ENCODE peak calls at places on chromosomes 12 and 14, in eight cellular contexts. One of them, this sample, is unnamed.

GRCh38 chr12:49622501-49623141 is 740 bp upstream of the PRPF40B start:
- DNase-seq in neural progenitor cell: peak; percentile 58
- DNase-seq in GM23338: peak; percentile 64
- DNase-seq in psoas muscle: no peak
- DNase-seq in prostate gland: no peak
- DNase-seq in thyroid gland: peak; percentile 46
- DNase-seq in kidney: peak; percentile 64
- DNase-seq in astrocyte: no peak
- DNase-seq in this sample: peak; percentile 35

GRCh38 chr12:82694970-82695369 is 8.3 kb downstream of the TMTC2 start:
- DNase-seq in thyroid gland: no peak
- DNase-seq in kidney: no peak
- DNase-seq in prostate gland: no peak
- DNase-seq in psoas muscle: no peak
- DNase-seq in GM23338: no peak
- DNase-seq in astrocyte: peak; percentile 35
- DNase-seq in neural progenitor cell: no peak
- DNase-seq in this sample: no peak

GRCh38 chr12:122862872-122863701 is 27.8 kb downstream of the HIP1R start:
- DNase-seq in kidney: peak; percentile 87
- DNase-seq in thyroid gland: peak; percentile 97
- DNase-seq in prostate gland: peak; percentile 90
- DNase-seq in GM23338: no peak
- DNase-seq in psoas muscle: peak; percentile 59
- DNase-seq in neural progenitor cell: no peak
- DNase-seq in astrocyte: no peak
- DNase-seq in this sample: no peak

GRCh38 chr12:43370299-43370698 is 181.7 kb downstream of the ADAMTS20 start:
- DNase-seq in kidney: no peak
- DNase-seq in astrocyte: peak; percentile 59
- DNase-seq in thyroid gland: no peak
- DNase-seq in prostate gland: no peak
- DNase-seq in GM23338: no peak
- DNase-seq in neural progenitor cell: no peak
- DNase-seq in psoas muscle: no peak
- DNase-seq in this sample: no peak

GRCh38 chr14:72045885-72046284 is 113.7 kb downstream of the RGS6 start:
- DNase-seq in kidney: no peak
- DNase-seq in thyroid gland: no peak
- DNase-seq in prostate gland: no peak
- DNase-seq in neural progenitor cell: no peak
- DNase-seq in astrocyte: no peak
- DNase-seq in psoas muscle: no peak
- DNase-seq in GM23338: no peak
- DNase-seq in this sample: no peak

GRCh38 chr12:117100251-117100650 is 1.0 kb upstream of the TESC start:
- DNase-seq in psoas muscle: no peak
- DNase-seq in thyroid gland: peak; percentile 31
- DNase-seq in prostate gland: no peak
- DNase-seq in neural progenitor cell: peak; percentile 52
- DNase-seq in GM23338: peak; percentile 69
- DNase-seq in kidney: peak; percentile 52
- DNase-seq in astrocyte: no peak
- DNase-seq in this sample: no peak

GRCh38 chr14:58738189-58738836 is 100.6 kb downstream of the DACT1 start:
- DNase-seq in prostate gland: no peak
- DNase-seq in neural progenitor cell: no peak
- DNase-seq in GM23338: no peak
- DNase-seq in astrocyte: peak; percentile 94
- DNase-seq in kidney: no peak
- DNase-seq in thyroid gland: no peak
- DNase-seq in psoas muscle: no peak
- DNase-seq in this sample: no peak

GRCh38 chr12:91189526-91189925 is 6.9 kb upstream of the DCN start:
- DNase-seq in neural progenitor cell: no peak
- DNase-seq in thyroid gland: no peak
- DNase-seq in psoas muscle: no peak
- DNase-seq in prostate gland: no peak
- DNase-seq in kidney: no peak
- DNase-seq in GM23338: no peak
- DNase-seq in astrocyte: peak; percentile 83
- DNase-seq in this sample: no peak

GRCh38 chr12:28088566-28089277 is 101.5 kb upstream of the CCDC91 start:
- DNase-seq in prostate gland: no peak
- DNase-seq in thyroid gland: no peak
- DNase-seq in astrocyte: no peak
- DNase-seq in kidney: no peak
- DNase-seq in psoas muscle: no peak
- DNase-seq in neural progenitor cell: no peak
- DNase-seq in GM23338: no peak
- DNase-seq in this sample: no peak

GRCh38 chr14:51285102-51285501 is 45.1 kb downstream of the TMX1 start:
- DNase-seq in astrocyte: no peak
- DNase-seq in GM23338: no peak
- DNase-seq in neural progenitor cell: no peak
- DNase-seq in psoas muscle: no peak
- DNase-seq in kidney: no peak
- DNase-seq in prostate gland: no peak
- DNase-seq in thyroid gland: no peak
- DNase-seq in this sample: no peak

GRCh38 chr14:31228533-31228932 is 20.9 kb upstream of the HECTD1 start:
- DNase-seq in prostate gland: no peak
- DNase-seq in astrocyte: no peak
- DNase-seq in psoas muscle: no peak
- DNase-seq in thyroid gland: no peak
- DNase-seq in GM23338: no peak
- DNase-seq in neural progenitor cell: no peak
- DNase-seq in kidney: no peak
- DNase-seq in this sample: no peak

GRCh38 chr14:57871487-57872080 is 5.7 kb upstream of the SLC35F4 start:
- DNase-seq in psoas muscle: no peak
- DNase-seq in prostate gland: no peak
- DNase-seq in thyroid gland: peak; percentile 58
- DNase-seq in astrocyte: peak; percentile 52
- DNase-seq in GM23338: peak; percentile 77
- DNase-seq in neural progenitor cell: peak; percentile 75
- DNase-seq in kidney: no peak
- DNase-seq in this sample: no peak

GRCh38 chr14:33992274-33993050 is 41.6 kb upstream of the EGLN3 start:
- DNase-seq in prostate gland: no peak
- DNase-seq in neural progenitor cell: no peak
- DNase-seq in astrocyte: peak; percentile 79
- DNase-seq in GM23338: no peak
- DNase-seq in thyroid gland: no peak
- DNase-seq in kidney: no peak
- DNase-seq in psoas muscle: no peak
- DNase-seq in this sample: no peak

GRCh38 chr12:108570743-108571603 is 8.6 kb downstream of the ISCU start:
- DNase-seq in GM23338: peak; percentile 57
- DNase-seq in prostate gland: no peak
- DNase-seq in kidney: no peak
- DNase-seq in psoas muscle: no peak
- DNase-seq in neural progenitor cell: peak; percentile 61
- DNase-seq in astrocyte: no peak
- DNase-seq in thyroid gland: no peak
- DNase-seq in this sample: peak; percentile 7

GRCh38 chr12:116116650-116117424 is 160.7 kb downstream of the MED13L start:
- DNase-seq in kidney: no peak
- DNase-seq in neural progenitor cell: no peak
- DNase-seq in GM23338: no peak
- DNase-seq in thyroid gland: no peak
- DNase-seq in astrocyte: no peak
- DNase-seq in prostate gland: no peak
- DNase-seq in psoas muscle: no peak
- DNase-seq in this sample: no peak

GRCh38 chr14:104438166-104438887 is 141.2 kb upstream of the C14orf180 start:
- DNase-seq in psoas muscle: no peak
- DNase-seq in kidney: no peak
- DNase-seq in GM23338: no peak
- DNase-seq in prostate gland: no peak
- DNase-seq in astrocyte: no peak
- DNase-seq in neural progenitor cell: no peak
- DNase-seq in thyroid gland: no peak
- DNase-seq in this sample: no peak

GRCh38 chr14:104437703-104438102 is 141.9 kb upstream of the C14orf180 start:
- DNase-seq in prostate gland: no peak
- DNase-seq in psoas muscle: no peak
- DNase-seq in thyroid gland: no peak
- DNase-seq in neural progenitor cell: no peak
- DNase-seq in kidney: no peak
- DNase-seq in GM23338: no peak
- DNase-seq in astrocyte: no peak
- DNase-seq in this sample: no peak

GRCh38 chr14:104435147-104436046 is 144.2 kb upstream of the C14orf180 start:
- DNase-seq in GM23338: no peak
- DNase-seq in thyroid gland: no peak
- DNase-seq in kidney: no peak
- DNase-seq in astrocyte: no peak
- DNase-seq in neural progenitor cell: no peak
- DNase-seq in psoas muscle: peak; percentile 45
- DNase-seq in prostate gland: no peak
- DNase-seq in this sample: no peak

GRCh38 chr14:104436047-104436531 is 143.5 kb upstream of the C14orf180 start:
- DNase-seq in astrocyte: peak; percentile 4
- DNase-seq in kidney: peak; percentile 91
- DNase-seq in psoas muscle: peak; percentile 80
- DNase-seq in GM23338: peak; percentile 31
- DNase-seq in prostate gland: no peak
- DNase-seq in thyroid gland: peak; percentile 29
- DNase-seq in neural progenitor cell: no peak
- DNase-seq in this sample: peak; percentile 34

DNA sequence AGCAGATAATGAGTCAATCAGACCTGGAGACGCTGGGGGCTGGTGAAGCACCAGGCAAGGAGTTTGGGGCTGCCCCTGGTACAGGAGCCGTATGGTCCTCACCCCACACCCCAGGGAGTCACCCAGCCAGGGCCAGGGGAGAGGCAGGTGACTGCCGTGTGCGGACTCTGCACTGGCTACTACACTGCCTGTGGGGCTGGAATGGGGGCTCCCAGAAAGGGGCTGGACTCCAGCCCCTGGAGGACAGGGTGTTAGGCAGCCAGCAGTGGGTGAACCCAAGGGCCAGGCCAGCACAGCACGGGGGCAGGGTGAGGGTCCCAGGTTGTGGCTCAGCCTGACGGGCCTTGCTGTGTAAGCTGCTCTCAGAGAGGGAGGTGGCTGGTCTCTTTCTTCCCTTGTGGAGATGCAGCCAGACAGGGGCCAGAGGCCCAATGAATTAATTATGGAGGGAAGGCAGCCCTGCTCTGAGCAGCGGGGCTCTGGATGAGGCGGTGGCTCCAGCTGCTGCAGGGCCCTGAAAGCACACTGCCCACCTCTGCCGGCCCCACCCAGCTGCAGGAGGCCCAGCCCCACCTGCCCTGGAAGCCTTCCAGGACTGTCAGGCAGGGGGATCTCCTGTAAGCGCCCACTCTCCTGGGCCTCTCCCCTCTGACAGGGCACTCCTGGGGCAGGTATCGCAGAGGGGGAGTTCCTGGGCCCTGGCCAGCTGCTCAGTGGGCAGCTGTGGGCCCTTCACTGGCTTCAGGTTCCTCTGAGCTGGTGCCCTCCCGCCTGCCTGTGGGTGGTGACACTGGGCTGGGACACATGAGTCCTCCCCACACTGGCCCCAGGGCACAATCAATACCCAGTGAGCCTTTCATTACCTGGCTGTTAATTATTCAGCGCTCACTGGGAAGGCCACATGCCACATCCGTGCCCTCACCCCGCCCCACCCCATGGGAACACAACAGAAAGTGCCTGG is 142.5 kb upstream of the C14orf180 start:
- DNase-seq in GM23338: no peak
- DNase-seq in psoas muscle: peak; percentile 36
- DNase-seq in neural progenitor cell: no peak
- DNase-seq in kidney: peak; percentile 80
- DNase-seq in prostate gland: no peak
- DNase-seq in astrocyte: no peak
- DNase-seq in thyroid gland: no peak
- DNase-seq in this sample: no peak
- H3K27ac ChIP-seq in GM23338: no peak overlapping the region
- H3K27ac ChIP-seq in psoas muscle: no peak overlapping the region
- H3K27ac ChIP-seq in neural progenitor cell: no peak overlapping the region
- H3K27ac ChIP-seq in kidney: peak overlapping the region; percentile 51
- H3K27ac ChIP-seq in prostate gland: no peak overlapping the region
- H3K27ac ChIP-seq in astrocyte: no peak overlapping the region
- H3K27ac ChIP-seq in thyroid gland: no peak overlapping the region
- H3K27ac ChIP-seq in this sample: no peak overlapping the region

GRCh38 chr12:46218509-46219095 is 50.2 kb downstream of the SLC38A1 start:
- DNase-seq in GM23338: no peak
- DNase-seq in prostate gland: no peak
- DNase-seq in psoas muscle: no peak
- DNase-seq in kidney: no peak
- DNase-seq in astrocyte: no peak
- DNase-seq in thyroid gland: no peak
- DNase-seq in neural progenitor cell: no peak
- DNase-seq in this sample: no peak
- H3K4me1 ChIP-seq in GM23338: peaks cover 28% of the 10 kb centered on the region
- H3K4me1 ChIP-seq in prostate gland: peaks cover 4% of the 10 kb centered on the region
- H3K4me1 ChIP-seq in psoas muscle: peaks cover 10% of the 10 kb centered on the region
- H3K4me1 ChIP-seq in kidney: peaks cover 5% of the 10 kb centered on the region
- H3K4me1 ChIP-seq in astrocyte: peaks cover 27% of the 10 kb centered on the region
- H3K4me1 ChIP-seq in thyroid gland: peaks cover 3% of the 10 kb centered on the region
- H3K4me1 ChIP-seq in neural progenitor cell: no peaks in the 10 kb centered on the region
- H3K4me1 ChIP-seq in this sample: no peaks in the 10 kb centered on the region

DNA sequence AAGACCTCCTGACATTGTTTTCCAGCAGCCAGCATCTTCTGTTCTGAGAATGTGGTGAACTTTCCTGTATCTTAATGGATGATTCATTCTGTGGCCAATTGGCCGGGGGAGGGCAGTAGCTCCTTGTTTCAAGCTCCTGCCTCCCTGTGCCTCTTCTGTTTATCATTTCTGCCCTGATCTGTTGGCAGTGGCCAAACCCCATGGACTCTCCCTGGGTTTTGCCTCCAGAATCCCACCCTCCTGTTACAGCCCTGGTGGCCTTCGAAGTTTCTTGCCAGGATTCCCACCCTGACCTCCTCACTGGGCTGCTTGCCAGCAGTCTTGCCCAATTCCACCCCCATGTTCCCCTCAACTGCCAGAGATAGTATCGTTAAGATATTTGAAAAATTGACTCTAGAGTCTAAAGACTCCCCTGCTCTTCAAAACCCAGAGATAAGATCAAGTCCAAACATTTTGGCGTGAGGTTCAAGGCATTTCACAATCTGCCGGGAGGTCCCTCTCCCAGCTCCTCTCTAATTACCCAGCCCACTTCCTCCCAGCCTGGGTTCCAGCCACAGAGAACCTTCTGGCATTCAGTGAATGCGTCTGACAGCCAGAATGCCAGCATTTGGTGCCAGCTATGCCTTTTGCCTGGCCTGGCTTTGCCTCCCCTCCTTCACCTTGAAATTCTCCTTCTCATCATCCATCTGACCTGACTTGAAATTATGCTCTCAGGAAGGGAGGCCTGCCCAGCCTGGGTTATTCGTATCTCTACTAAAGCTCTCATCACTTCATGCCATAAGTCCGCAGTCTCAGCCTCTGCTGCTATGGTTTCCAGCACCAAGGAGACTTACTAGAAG is 37.7 kb upstream of the TXNRD1 start:
- DNase-seq in kidney: peak; percentile 93
- DNase-seq in psoas muscle: peak; percentile 83
- DNase-seq in astrocyte: peak; percentile 98
- DNase-seq in neural progenitor cell: no peak
- DNase-seq in prostate gland: peak; percentile 87
- DNase-seq in thyroid gland: peak; percentile 20
- DNase-seq in GM23338: no peak
- DNase-seq in this sample: peak; percentile 75
- H3K27ac ChIP-seq in kidney: no peak overlapping the region
- H3K27ac ChIP-seq in psoas muscle: peak overlapping the region; percentile 58
- H3K27ac ChIP-seq in astrocyte: peak overlapping the region; percentile 20
- H3K27ac ChIP-seq in neural progenitor cell: no peak overlapping the region
- H3K27ac ChIP-seq in prostate gland: peak overlapping the region; percentile 70
- H3K27ac ChIP-seq in thyroid gland: peak overlapping the region; percentile 23
- H3K27ac ChIP-seq in GM23338: no peak overlapping the region
- H3K27ac ChIP-seq in this sample: peak overlapping the region; percentile 66

GRCh38 chr14:21103710-21104447 is 3.0 kb downstream of the TMEM253 start:
- DNase-seq in psoas muscle: peak; percentile 98
- DNase-seq in GM23338: peak; percentile 99
- DNase-seq in astrocyte: peak; percentile 92
- DNase-seq in neural progenitor cell: peak; percentile 98
- DNase-seq in kidney: peak; percentile 98
- DNase-seq in thyroid gland: peak; percentile 98
- DNase-seq in prostate gland: peak; percentile 96
- DNase-seq in this sample: peak; percentile 95
- H3K4me1 ChIP-seq in psoas muscle: peaks cover 38% of the 10 kb centered on the region
- H3K4me1 ChIP-seq in GM23338: peaks cover 47% of the 10 kb centered on the region
- H3K4me1 ChIP-seq in astrocyte: peaks cover 31% of the 10 kb centered on the region
- H3K4me1 ChIP-seq in neural progenitor cell: peaks cover 39% of the 10 kb centered on the region
- H3K4me1 ChIP-seq in kidney: peaks cover 30% of the 10 kb centered on the region
- H3K4me1 ChIP-seq in thyroid gland: peaks cover 46% of the 10 kb centered on the region
- H3K4me1 ChIP-seq in prostate gland: peaks cover 17% of the 10 kb centered on the region
- H3K4me1 ChIP-seq in this sample: peaks cover 41% of the 10 kb centered on the region